ENCODE peak calls at places on chromosomes 6 and 20, in four cellular contexts. Q is WTC11, F is K562, D is GM12878. T is an unnamed sample.

GRCh38 chr6:25835442-25836283 is 3.8 kb upstream of the SLC17A1 start:
- DNase-seq in Q (no peak), D (no peak), F (no peak), T (peak)

GRCh38 chr6:7169296-7169721 is 61.5 kb downstream of the RREB1 start:
- DNase-seq in D (no peak), F (no peak), Q (no peak), T (no peak)

GRCh38 chr6:16793828-16794412 is 32.7 kb upstream of the ATXN1 start:
- DNase-seq in Q (no peak), F (no peak), D (no peak), T (no peak)

GRCh38 chr20:36154696-36155628 is at the start of gene EPB41L1:
- DNase-seq in F (no peak), D (no peak), Q (peak), T (no peak)

GRCh38 chr6:161029195-161029809 is 37.7 kb downstream of the MAP3K4 start:
- DNase-seq in D (peak), F (no peak), Q (no peak), T (no peak)

GRCh38 chr6:151716446-151717047 is 90.9 kb upstream of the ESR1 start:
- DNase-seq in Q (peak), F (no peak), D (no peak), T (peak)

GRCh38 chr20:22815584-22815983 is 219.5 kb upstream of the SSTR4 start:
- DNase-seq in F (no peak), Q (peak), D (no peak), T (no peak)

GRCh38 chr6:7261030-7261841 is 51.8 kb downstream of the SSR1 start:
- DNase-seq in D (no peak), Q (peak), F (peak), T (peak)

GRCh38 chr6:34589633-34590139 is 33.6 kb upstream of the SPDEF start:
- DNase-seq in F (no peak), D (no peak), Q (no peak), T (no peak)

GRCh38 chr6:127547909-127548649 is 28.9 kb upstream of the C6orf58 start:
- DNase-seq in F (no peak), Q (no peak), D (no peak), T (no peak)

GRCh38 chr6:130035211-130035610 is 16.8 kb downstream of the L3MBTL3 start:
- DNase-seq in F (no peak), D (no peak), Q (no peak), T (no peak)

GRCh38 chr6:87384449-87384848 is 23.3 kb upstream of the CFAP206 start:
- DNase-seq in Q (no peak), F (peak), D (no peak), T (no peak)

GRCh38 chr6:170131351-170131750 is 159.5 kb downstream of the DLL1 start:
- DNase-seq in Q (no peak), F (no peak), D (no peak), T (no peak)

GRCh38 chr6:128806274-128806673 is 76.7 kb upstream of the LAMA2 start:
- DNase-seq in Q (no peak), F (no peak), D (no peak), T (no peak)

GRCh38 chr20:64101731-64102621 is 5.4 kb downstream of the NPBWR2 start:
- DNase-seq in F (peak), D (no peak), Q (peak), T (no peak)

GRCh38 chr6:136763255-136763654 is 29.0 kb downstream of the MAP3K5 start:
- DNase-seq in D (no peak), F (no peak), Q (no peak), T (no peak)

GRCh38 chr6:94254689-94255088 is 835.3 kb upstream of the EPHA7 start:
- DNase-seq in D (no peak), F (no peak), Q (no peak), T (peak)

GRCh38 chr6:75230484-75231325 is 12.9 kb downstream of the COX7A2 start:
- DNase-seq in F (peak), D (no peak), Q (peak), T (peak)

GRCh38 chr20:25394276-25394675 is 3.6 kb upstream of the ABHD12 start:
- DNase-seq in Q (no peak), F (no peak), D (no peak), T (no peak)

GRCh38 chr6:107931894-107932293 is 26.1 kb downstream of the SEC63 start:
- DNase-seq in F (no peak), D (no peak), Q (no peak), T (peak)

GRCh38 chr6:142925575-142926110 is 19.3 kb downstream of the HIVEP2 start:
- DNase-seq in F (no peak), D (no peak), Q (no peak), T (peak)

GRCh38 chr6:1126036-1126435 is 185.9 kb upstream of the FOXQ1 start:
- DNase-seq in D (no peak), Q (no peak), F (no peak), T (no peak)

GRCh38 chr6:151493495-151494234 is at the start of gene CCDC170:
- DNase-seq in Q (peak), F (no peak), D (no peak), T (peak)

GRCh38 chr20:3543901-3544507 is 73.2 kb downstream of the ATRN start:
- DNase-seq in Q (no peak), D (no peak), F (no peak), T (peak)

GRCh38 chr6:169975286-169975685 is 223.9 kb downstream of the ERMARD start:
- DNase-seq in D (no peak), F (no peak), Q (no peak), T (no peak)

GRCh38 chr20:41717464-41717863 is 99.3 kb upstream of the CHD6 start:
- DNase-seq in F (no peak), D (no peak), Q (no peak), T (no peak)

GRCh38 chr20:37954205-37954604 is 51.3 kb downstream of the VSTM2L start:
- DNase-seq in F (no peak), Q (no peak), D (no peak), T (no peak)

GRCh38 chr6:149473080-149474052 is 11.4 kb downstream of the ZC3H12D start:
- DNase-seq in Q (no peak), F (peak), D (no peak), T (peak)

DNA sequence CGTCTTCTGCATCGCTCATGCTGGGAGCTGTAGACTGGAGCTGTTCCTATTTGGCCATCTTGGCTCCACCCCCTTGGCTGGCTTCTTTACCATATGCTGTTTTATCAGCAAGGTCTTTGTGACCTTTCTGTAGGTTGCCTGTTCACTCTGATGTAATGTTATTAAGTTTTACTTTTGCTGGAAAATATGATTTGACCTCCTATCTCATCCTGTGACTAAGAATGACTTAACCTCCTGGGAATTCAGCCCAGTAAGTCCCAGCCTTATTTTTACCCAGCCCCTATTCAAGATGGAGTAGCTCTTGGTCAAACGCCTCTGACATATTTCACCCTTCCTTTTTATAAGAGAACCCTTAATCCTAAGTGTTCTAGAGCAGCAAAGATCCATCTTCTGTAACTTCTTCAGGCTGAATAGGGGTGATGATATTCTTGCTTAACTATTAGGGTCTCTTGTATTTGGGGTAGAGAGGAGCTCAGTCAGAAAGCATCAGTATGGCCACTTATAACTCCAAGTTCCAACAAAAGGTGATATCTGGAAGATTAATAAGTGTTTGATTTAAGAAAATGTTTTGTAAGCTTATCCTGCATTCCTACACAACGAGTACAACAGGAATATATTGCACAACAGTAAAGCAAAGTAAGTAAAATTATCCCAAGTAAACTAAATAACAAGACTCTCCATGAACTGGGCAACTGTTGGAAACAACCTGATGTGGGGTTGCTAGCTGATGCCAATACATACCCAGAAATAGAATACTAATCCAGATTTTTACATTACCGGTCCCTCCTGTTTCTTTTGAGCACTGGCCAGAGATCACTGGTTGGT is 23.1 kb upstream of the HMGN3 start:
- DNase-seq in F (no peak), Q (no peak), D (no peak), T (no peak)
- TF ChIP-seq CBFB in F (no peak), Q (no peak), D (no peak), T (no peak)

GRCh38 chr20:49704932-49705336 is 8.7 kb downstream of the B4GALT5 start:
- DNase-seq in Q (no peak), F (no peak), D (no peak), T (no peak)

GRCh38 chr20:49700411-49701185 is 13.1 kb downstream of the B4GALT5 start:
- DNase-seq in D (no peak), Q (no peak), F (no peak), T (peak)

GRCh38 chr20:49701313-49701731 is 12.4 kb downstream of the B4GALT5 start:
- DNase-seq in D (no peak), F (no peak), Q (no peak), T (no peak)

GRCh38 chr20:49699200-49699992 is 14.3 kb downstream of the B4GALT5 start:
- DNase-seq in F (no peak), Q (no peak), D (no peak), T (no peak)

DNA sequence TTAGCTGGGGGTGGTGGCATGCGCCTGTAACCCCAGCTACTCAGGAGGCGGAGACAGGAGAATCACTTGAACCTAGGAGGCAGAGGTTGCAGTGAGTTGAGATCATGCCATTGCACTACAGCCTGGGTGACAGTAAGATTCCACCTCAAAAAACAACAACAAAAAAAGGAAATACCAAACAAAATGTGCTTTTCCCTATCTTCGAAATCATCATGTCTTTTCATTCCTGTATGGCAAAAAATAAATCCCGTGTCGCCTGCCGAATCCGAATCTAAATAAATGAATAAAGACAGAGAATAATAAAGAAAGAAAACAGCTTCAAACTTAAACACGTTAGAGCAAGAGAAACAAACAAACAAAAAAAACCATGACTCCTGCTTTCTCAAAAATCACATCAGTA is 11.8 kb downstream of the B4GALT5 start:
- DNase-seq in F (no peak), Q (no peak), D (no peak), T (no peak)
- TF ChIP-seq CBFB in F (no peak), Q (no peak), D (no peak), T (no peak)

DNA sequence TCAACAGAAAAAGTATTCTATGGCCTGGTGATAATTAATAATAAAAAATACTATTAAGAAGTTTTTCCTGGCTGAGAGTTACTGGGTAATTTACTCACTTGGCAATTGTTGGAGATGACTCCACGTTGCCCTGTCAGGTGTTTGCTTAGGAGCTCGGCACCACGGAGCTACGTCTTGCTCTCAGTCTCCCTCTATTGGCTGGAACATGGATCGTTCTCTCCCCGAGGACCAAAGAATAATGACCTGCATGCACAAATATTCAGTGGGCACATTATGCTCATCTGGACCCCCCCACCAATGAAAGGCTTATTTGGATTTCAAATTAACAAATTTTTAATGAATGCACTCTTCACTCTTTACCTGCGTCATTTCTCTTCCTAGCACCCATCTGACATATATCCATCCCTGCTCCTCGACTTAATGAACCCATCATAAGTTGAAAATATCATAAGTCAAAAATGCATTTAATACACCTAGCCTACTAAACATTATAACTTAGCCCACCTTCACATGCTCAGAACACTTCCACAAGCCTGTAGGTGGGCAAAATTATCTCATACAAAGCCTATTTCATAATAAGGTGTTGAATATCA is 71.0 kb upstream of the CD83 start:
- DNase-seq in F (peak), Q (peak), D (no peak), T (peak)
- TF ChIP-seq CBFB in F (no peak), Q (no peak), D (no peak), T (no peak)

DNA sequence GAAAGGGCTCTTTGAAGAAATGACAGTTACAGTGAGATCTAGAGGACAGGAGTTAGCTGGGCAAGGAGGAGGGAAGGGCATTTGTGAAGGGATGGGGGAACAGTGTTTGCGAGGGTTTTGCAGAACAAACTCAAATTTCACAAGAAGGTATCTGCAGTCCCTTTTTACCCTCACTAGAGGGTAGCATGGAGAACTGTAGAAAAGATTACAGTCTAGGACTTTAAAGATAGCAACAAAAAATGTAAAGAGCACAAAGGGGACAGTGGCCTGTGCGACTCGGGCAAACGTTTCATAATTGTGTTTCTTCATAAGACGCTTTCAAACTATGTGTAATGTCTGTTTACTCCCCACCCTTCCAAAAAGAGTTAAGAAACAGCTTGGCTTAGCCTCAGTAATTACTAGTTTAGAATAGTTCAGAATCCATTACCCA is 21.2 kb upstream of the ASXL1 start:
- DNase-seq in D (no peak), Q (no peak), F (peak), T (peak)
- TF ChIP-seq CBFB in D (no peak), Q (no peak), F (no peak), T (no peak)

DNA sequence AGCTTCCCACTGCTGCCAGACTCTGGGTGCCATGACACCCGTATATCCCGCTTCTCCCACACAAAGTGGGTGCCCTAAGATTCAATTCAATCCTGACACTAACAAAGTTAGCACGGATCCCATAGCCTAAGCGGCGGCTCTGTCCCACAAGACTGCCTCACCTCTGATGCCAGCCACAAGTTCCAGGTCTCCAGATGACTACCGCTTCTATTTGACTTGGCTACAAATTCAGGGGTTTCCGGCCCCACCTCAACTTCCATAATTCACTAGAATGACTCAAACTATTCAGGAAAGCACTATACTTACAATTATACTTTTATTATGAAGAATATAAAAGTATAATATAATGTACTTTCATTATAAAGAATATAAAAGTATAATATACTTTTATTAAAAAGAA is 24.8 kb upstream of the SLC22A23 start:
- DNase-seq in Q (no peak), F (no peak), D (no peak), T (no peak)
- TF ChIP-seq CBFB in Q (no peak), F (no peak), D (no peak), T (no peak)

GRCh38 chr6:13548500-13549210 is 25.7 kb upstream of the SIRT5 start:
- DNase-seq in Q (peak), F (no peak), D (no peak), T (peak)

GRCh38 chr6:13541496-13541895 is 32.9 kb upstream of the SIRT5 start:
- DNase-seq in Q (no peak), F (no peak), D (no peak), T (no peak)

GRCh38 chr6:13544454-13545186 is 29.8 kb upstream of the SIRT5 start:
- DNase-seq in Q (no peak), F (no peak), D (no peak), T (no peak)

GRCh38 chr6:13550656-13551055 is 23.7 kb upstream of the SIRT5 start:
- DNase-seq in F (no peak), Q (no peak), D (no peak), T (no peak)

GRCh38 chr6:13545885-13546284 is 28.5 kb upstream of the SIRT5 start:
- DNase-seq in Q (no peak), D (no peak), F (no peak), T (no peak)
- TF ChIP-seq CBFB in Q (no peak), D (no peak), F (no peak), T (no peak)

DNA sequence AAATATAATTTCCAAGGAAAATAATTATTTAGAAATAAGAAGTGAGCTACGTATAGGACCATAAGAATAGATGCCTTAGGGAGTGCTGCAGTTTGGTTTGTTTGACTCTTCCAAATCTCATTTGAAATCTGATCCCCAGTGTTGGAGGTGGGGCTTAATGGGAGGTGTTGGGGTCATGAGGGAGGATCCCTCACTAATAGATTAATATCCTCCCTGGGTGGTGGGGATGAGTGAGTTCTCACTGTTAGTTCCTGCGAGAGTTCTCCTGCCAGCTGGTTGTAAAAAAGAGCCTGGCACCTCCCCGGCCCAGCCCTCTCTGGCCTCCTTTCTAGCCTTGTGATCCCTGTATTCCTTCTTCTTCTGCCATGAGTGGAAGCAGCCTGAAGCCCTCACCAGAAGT is 69.3 kb downstream of the RCAN2 start:
- DNase-seq in D (no peak), Q (no peak), F (no peak), T (no peak)
- TF ChIP-seq CBFB in D (no peak), Q (no peak), F (no peak), T (no peak)

DNA sequence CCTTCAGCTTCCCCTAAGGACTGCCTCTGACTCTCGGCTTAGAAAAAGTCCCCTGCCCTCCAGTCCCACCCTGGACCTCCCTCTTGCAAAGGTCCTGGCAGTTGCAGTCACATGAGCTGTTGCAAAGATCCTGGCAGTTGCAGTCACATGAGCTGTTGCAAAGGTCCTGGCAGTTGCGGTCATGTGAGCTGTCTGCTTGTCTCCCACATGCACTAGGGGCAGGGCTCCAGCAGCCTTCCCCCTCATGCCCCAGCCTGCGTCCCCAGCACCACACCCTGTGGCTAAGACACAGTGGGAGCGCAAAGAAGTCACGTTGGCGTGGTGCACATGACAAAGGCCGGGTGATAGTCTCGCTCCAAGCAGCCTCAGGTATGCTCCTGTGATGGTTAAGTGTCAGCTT is 82.9 kb downstream of the ZNF217 start:
- DNase-seq in D (no peak), Q (no peak), F (no peak), T (no peak)
- TF ChIP-seq CBFB in D (no peak), Q (no peak), F (no peak), T (no peak)

DNA sequence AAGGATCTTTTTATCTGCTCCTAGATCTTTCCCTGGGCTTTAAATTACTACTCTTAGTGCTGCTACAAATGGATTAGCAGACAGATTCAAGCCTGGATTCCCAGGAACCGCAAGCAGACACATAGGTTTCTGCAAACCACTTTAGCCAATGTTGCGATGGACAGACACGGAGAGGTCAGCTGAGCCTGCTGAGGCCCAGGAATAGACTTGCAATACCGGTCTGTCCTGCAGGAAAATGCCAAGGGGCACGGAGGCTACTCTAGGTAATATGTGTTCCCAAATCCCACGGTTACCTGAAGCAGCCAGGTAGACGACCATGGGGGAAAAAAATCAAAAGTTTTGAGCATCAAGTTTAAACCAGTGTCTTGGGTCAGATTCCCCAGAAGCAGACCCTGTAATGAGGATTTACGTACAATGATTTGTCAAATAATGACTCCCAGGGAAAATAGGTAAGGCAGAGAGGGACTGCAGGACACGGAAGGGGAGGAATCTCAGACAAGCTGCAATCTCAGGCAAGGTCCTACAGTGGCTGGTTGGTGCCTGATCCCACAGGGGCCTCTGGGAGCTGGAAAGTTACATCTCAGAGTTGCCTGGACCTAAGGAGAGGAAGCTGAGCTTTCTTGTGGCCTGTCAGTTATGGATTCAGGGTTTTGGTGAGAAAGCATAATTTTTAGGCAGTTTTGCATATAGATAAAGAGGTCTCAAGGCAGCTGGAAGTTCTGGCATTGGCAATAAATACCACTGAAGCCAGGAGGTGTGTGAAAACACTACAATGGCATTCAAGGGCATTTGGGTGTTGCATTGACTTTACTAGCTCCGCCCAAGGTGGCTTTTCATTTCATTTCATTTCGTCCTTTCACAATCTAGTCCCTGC is 12.5 kb downstream of the OTOR start:
- DNase-seq in D (no peak), F (no peak), Q (peak), T (no peak)
- TF ChIP-seq CBFB in D (no peak), F (no peak), Q (no peak), T (no peak)